ENCODE peak calls at places on chromosomes 13 and 19, in eight cellular contexts. A, Y, N, I, V, E, D and U are unnamed samples.

GRCh38 chr13:37621811-37622361 is 23.3 kb upstream of the POSTN start:
- DNase-seq in A (no peak), Y (no peak), N (no peak), I (no peak), V (no peak), E (peak; percentile 80), D (no peak), U (no peak)

GRCh38 chr13:110327036-110327790 is 20.1 kb downstream of the COL4A2 start:
- DNase-seq in A (no peak), Y (no peak), N (no peak), I (no peak), V (no peak), E (no peak), D (no peak), U (no peak)

GRCh38 chr13:50584856-50585580 is 258.5 kb downstream of the DLEU7 start:
- DNase-seq in A (no peak), Y (no peak), N (no peak), I (no peak), V (no peak), E (no peak), D (no peak), U (no peak)

GRCh38 chr19:51742736-51743288 is 8.9 kb downstream of the FPR1 start:
- DNase-seq in A (no peak), Y (no peak), N (no peak), I (no peak), V (no peak), E (no peak), D (peak; percentile 87), U (no peak)

GRCh38 chr19:51689751-51690358 is 3.3 kb upstream of the SPACA6 start:
- DNase-seq in A (no peak), Y (no peak), N (peak; percentile 17), I (no peak), V (no peak), E (no peak), D (peak; percentile 43), U (peak; percentile 41)

GRCh38 chr19:51607920-51608562 is 22.2 kb downstream of the SIGLEC5 start:
- DNase-seq in A (peak; percentile 67), Y (peak; percentile 30), N (no peak), I (no peak), V (peak; percentile 62), E (peak; percentile 38), D (peak; percentile 81), U (peak; percentile 91)

GRCh38 chr19:33490041-33490451 is 31.5 kb downstream of the PEPD start:
- DNase-seq in A (no peak), Y (no peak), N (no peak), I (no peak), V (no peak), E (no peak), D (no peak), U (no peak)

GRCh38 chr13:48110132-48110868 is 15.4 kb upstream of the MED4 start:
- DNase-seq in A (no peak), Y (no peak), N (no peak), I (no peak), V (no peak), E (no peak), D (peak; percentile 47), U (no peak)

GRCh38 chr19:46492841-46493235 is 2.8 kb downstream of the PNMA8B start:
- DNase-seq in A (no peak), Y (no peak), N (no peak), I (no peak), V (peak; percentile 42), E (no peak), D (no peak), U (no peak)

GRCh38 chr13:73602295-73602694 is 531.9 kb downstream of the KLF12 start:
- DNase-seq in A (no peak), Y (no peak), N (no peak), I (no peak), V (no peak), E (no peak), D (peak; percentile 72), U (no peak)

GRCh38 chr19:31449379-31449778 is 100.1 kb upstream of the TSHZ3 start:
- DNase-seq in A (no peak), Y (no peak), N (no peak), I (no peak), V (no peak), E (no peak), D (no peak), U (no peak)

GRCh38 chr19:30530751-30531150 is 158.6 kb downstream of the ZNF536 start:
- DNase-seq in A (no peak), Y (no peak), N (no peak), I (no peak), V (no peak), E (no peak), D (no peak), U (no peak)

GRCh38 chr13:46124531-46124966 is 19.7 kb upstream of the CPB2 start:
- DNase-seq in A (peak; percentile 24), Y (peak; percentile 20), N (no peak), I (no peak), V (peak; percentile 21), E (no peak), D (no peak), U (no peak)

GRCh38 chr19:45160870-45161714 is at the start of gene NKPD1:
- DNase-seq in A (no peak), Y (no peak), N (no peak), I (no peak), V (no peak), E (no peak), D (no peak), U (peak; percentile 94)

GRCh38 chr19:32345261-32346207 is at the start of gene ZNF507:
- DNase-seq in A (peak; percentile 84), Y (peak; percentile 75), N (peak; percentile 83), I (peak; percentile 68), V (peak; percentile 89), E (no peak), D (peak; percentile 87), U (peak; percentile 93)

GRCh38 chr13:45949161-45949560 is 97.6 kb upstream of the SIAH3 start:
- DNase-seq in A (no peak), Y (no peak), N (no peak), I (no peak), V (no peak), E (no peak), D (no peak), U (no peak)

GRCh38 chr13:65985632-65986031 is 1244.5 kb downstream of the PCDH9 start:
- DNase-seq in A (no peak), Y (no peak), N (no peak), I (no peak), V (no peak), E (no peak), D (no peak), U (no peak)

GRCh38 chr19:33191501-33191900 is 2.6 kb upstream of the LRP3 start:
- DNase-seq in A (no peak), Y (no peak), N (no peak), I (no peak), V (no peak), E (no peak), D (no peak), U (no peak)

GRCh38 chr13:75312884-75313520 is 169.0 kb downstream of the TBC1D4 start:
- DNase-seq in A (peak; percentile 34), Y (no peak), N (no peak), I (no peak), V (no peak), E (no peak), D (no peak), U (no peak)